ENCODE peak calls at places on chromosomes 3 and 15, in four cellular contexts. K is astrocyte, A is right lobe of liver, H is bronchial epithelial cell. Z is an unnamed sample.
A peak's percentile ranks its signal among the peaks of the same experiment; 100 is the strongest.

GRCh38 chr3:186945255-186945823 is 15.0 kb downstream of the ST6GAL1 start:
- DNase-seq in A (no peak), H (no peak), K (no peak), Z (no peak)

GRCh38 chr15:64697911-64698369 is 77.4 kb downstream of the RBPMS2 start:
- DNase-seq in K (peak; percentile 21), H (peak; percentile 73), A (no peak), Z (no peak)

GRCh38 chr15:42012241-42012640 is 8.6 kb downstream of the PLA2G4E start:
- DNase-seq in A (no peak), H (no peak), K (no peak), Z (no peak)

GRCh38 chr3:125916376-125916978 is 52.5 kb upstream of the ROPN1B start:
- DNase-seq in A (no peak), H (peak; percentile 79), K (peak; percentile 80), Z (peak; percentile 35)

GRCh38 chr15:57118013-57118799 is 199.8 kb downstream of the TCF12 start:
- DNase-seq in K (peak; percentile 53), A (no peak), H (peak; percentile 29), Z (peak; percentile 39)

GRCh38 chr3:53065841-53066480 is 20.1 kb upstream of the SFMBT1 start:
- DNase-seq in A (no peak), H (no peak), K (no peak), Z (no peak)

GRCh38 chr15:62927196-62927595 is 115.4 kb upstream of the TPM1 start:
- DNase-seq in A (no peak), H (no peak), K (no peak), Z (peak; percentile 39)

GRCh38 chr3:42803800-42804112 is 534 bp downstream of the HIGD1A start:
- DNase-seq in H (no peak), K (no peak), A (peak; percentile 72), Z (no peak)

GRCh38 chr3:111594205-111594604 is 941 bp downstream of the ZBED2 start:
- DNase-seq in H (peak; percentile 90), A (no peak), K (peak; percentile 95), Z (peak; percentile 88)

GRCh38 chr3:14289590-14290453 is 111.2 kb downstream of the LSM3 start:
- DNase-seq in A (no peak), H (peak; percentile 56), K (peak; percentile 92), Z (peak; percentile 92)

GRCh38 chr3:196661400-196661799 is 21.9 kb downstream of the NRROS start:
- DNase-seq in A (no peak), K (no peak), H (no peak), Z (no peak)

GRCh38 chr3:111613294-111613693 is 18.1 kb upstream of the ZBED2 start:
- DNase-seq in A (no peak), H (no peak), K (no peak), Z (no peak)

GRCh38 chr15:86115138-86115801 is 35.6 kb downstream of the AGBL1 start:
- DNase-seq in A (no peak), K (peak; percentile 5), H (peak; percentile 8), Z (no peak)

GRCh38 chr3:168884353-168884903 is 779.1 kb downstream of the MECOM start:
- DNase-seq in K (peak; percentile 93), A (no peak), H (peak; percentile 90), Z (peak; percentile 70)

GRCh38 chr15:81308260-81308659 is 15.7 kb downstream of the STARD5 start:
- DNase-seq in H (no peak), K (no peak), A (peak; percentile 40), Z (no peak)

GRCh38 chr3:98812851-98813374 is 49.8 kb downstream of the ST3GAL6 start:
- DNase-seq in A (peak; percentile 88), H (peak; percentile 71), K (no peak), Z (no peak)

GRCh38 chr3:128442949-128443348 is 23.7 kb downstream of the DNAJB8 start:
- DNase-seq in A (no peak), K (no peak), H (no peak), Z (no peak)

GRCh38 chr3:15372918-15373317 is 40.5 kb upstream of the SH3BP5 start:
- DNase-seq in K (no peak), H (no peak), A (no peak), Z (no peak)

GRCh38 chr3:111047053-111047452 is 24.6 kb upstream of the NECTIN3 start:
- DNase-seq in A (no peak), K (no peak), H (no peak), Z (no peak)

GRCh38 chr3:64908292-64908691 is 220.5 kb upstream of the ADAMTS9 start:
- DNase-seq in H (peak; percentile 55), K (no peak), A (no peak), Z (peak; percentile 76)

GRCh38 chr15:77607894-77608261 is 24.8 kb downstream of the LINGO1 start:
- DNase-seq in H (no peak), A (no peak), K (no peak), Z (no peak)

GRCh38 chr3:119588112-119588511 is 8.8 kb downstream of the ADPRH start:
- DNase-seq in K (no peak), A (no peak), H (no peak), Z (no peak)

GRCh38 chr3:105793040-105793439 is 75.8 kb downstream of the CBLB start:
- DNase-seq in K (peak; percentile 40), H (no peak), A (no peak), Z (no peak)

GRCh38 chr3:196662711-196663571 is 23.4 kb downstream of the NRROS start:
- DNase-seq in K (peak; percentile 30), A (no peak), H (no peak), Z (no peak)

GRCh38 chr15:100109486-100110035 is 232.2 kb downstream of the ADAMTS17 start:
- DNase-seq in K (no peak), A (peak; percentile 19), H (no peak), Z (no peak)

DNA sequence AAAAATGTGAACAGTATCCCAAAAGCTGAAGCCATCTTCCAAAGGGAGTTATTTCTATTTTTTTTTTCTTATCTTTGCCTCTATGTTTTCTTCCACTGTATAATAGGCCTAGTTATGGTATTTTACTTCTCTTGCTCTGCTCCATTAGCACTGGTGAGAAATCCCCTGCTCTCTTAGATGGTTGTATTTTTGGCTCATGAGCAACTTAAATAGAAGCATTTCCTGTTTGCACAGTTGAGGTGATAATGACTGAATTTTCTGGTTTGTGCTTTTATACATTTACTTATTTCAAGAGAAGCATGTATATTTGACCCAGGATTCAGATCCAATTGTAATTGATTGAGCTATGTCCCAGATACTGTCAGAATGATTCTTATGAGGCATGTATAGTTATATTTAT is 61.6 kb upstream of the CD200R1L start:
- DNase-seq in A (no peak), K (no peak), H (peak; percentile 13), Z (no peak)
- H3K4me3 ChIP-seq in A (no peak overlapping the region), K (no peak overlapping the region), H (no peak overlapping the region), Z (no peak overlapping the region)

GRCh38 chr3:12830785-12831581 is 10.4 kb downstream of the RPL32 start:
- DNase-seq in H (no peak), A (no peak), K (no peak), Z (no peak)
- TF ChIP-seq CTCF in H (no peak), A (no peak), K (peak; percentile 33), Z (peak; percentile 16)

GRCh38 chr3:29347412-29347811 is 66.5 kb downstream of the RBMS3 start:
- DNase-seq in H (no peak), A (no peak), K (no peak), Z (no peak)
- H3K4me3 ChIP-seq in H (no peak overlapping the region), A (no peak overlapping the region), K (no peak overlapping the region), Z (no peak overlapping the region)

DNA sequence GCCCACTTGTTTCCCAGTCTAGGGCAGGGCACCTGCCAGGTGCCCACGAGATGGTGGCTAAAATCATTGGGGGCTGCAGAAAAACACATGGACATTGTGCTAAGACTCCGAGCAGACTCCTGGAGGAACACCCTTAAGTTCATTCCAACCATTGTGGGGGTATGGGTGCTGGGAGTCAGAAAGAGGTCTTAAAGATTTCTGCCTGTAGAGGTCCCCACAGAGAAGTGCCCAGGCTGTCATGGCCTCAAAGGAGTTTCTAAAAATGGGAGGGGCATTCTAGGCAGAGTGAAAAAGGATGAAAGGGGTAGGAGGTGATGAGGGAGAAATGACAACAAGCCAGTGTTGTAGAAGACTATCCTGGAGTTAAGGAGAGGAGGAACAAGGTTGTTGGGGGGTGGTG is 17.1 kb downstream of the RBP1 start:
- DNase-seq in H (no peak), K (no peak), A (no peak), Z (no peak)
- TF ChIP-seq CTCF in H (peak; percentile 28), K (no peak), A (no peak), Z (peak; percentile 16)

GRCh38 chr3:73547427-73548036 is 77.2 kb downstream of the PDZRN3 start:
- DNase-seq in A (no peak), K (peak; percentile 77), H (peak; percentile 55), Z (no peak)
- H3K4me3 ChIP-seq in A (no peak overlapping the region), K (peak overlapping the region; percentile 1), H (no peak overlapping the region), Z (no peak overlapping the region)